ENCODE peak calls at places on chromosomes 11 and 22, in ten cellular contexts. One of them, this sample, is unnamed.

GRCh38 chr11:94788396-94788795 is 20.2 kb downstream of the AMOTL1 start:
- DNase-seq in frontal cortex: no peak
- DNase-seq in NCI-H2029: no peak
- DNase-seq in Peyer's patch: no peak
- DNase-seq in anterior cingulate cortex: no peak
- DNase-seq in activated T-cell treated with anti-CD3 and anti-CD28 coated beads, Interleukin-2, amount 50 U/mL, for 1 hour: no peak
- DNase-seq in HEK293T: no peak
- DNase-seq in activated gamma-delta T cell treated with anti-CD3 and anti-CD28 coated beads, Interleukin-2, amount 50 U/mL, for 16 hours: no peak
- DNase-seq in AG04450: no peak
- DNase-seq in epithelial cell of esophagus: no peak
- DNase-seq in this sample: no peak

GRCh38 chr22:25038771-25039170 is 86.3 kb downstream of the KIAA1671 start:
- DNase-seq in frontal cortex: no peak
- DNase-seq in NCI-H2029: no peak
- DNase-seq in Peyer's patch: no peak
- DNase-seq in anterior cingulate cortex: no peak
- DNase-seq in activated T-cell treated with anti-CD3 and anti-CD28 coated beads, Interleukin-2, amount 50 U/mL, for 1 hour: no peak
- DNase-seq in HEK293T: no peak
- DNase-seq in activated gamma-delta T cell treated with anti-CD3 and anti-CD28 coated beads, Interleukin-2, amount 50 U/mL, for 16 hours: no peak
- DNase-seq in AG04450: no peak
- DNase-seq in epithelial cell of esophagus: no peak
- DNase-seq in this sample: no peak

GRCh38 chr11:2377511-2378443 is 667 bp downstream of the CD81 start:
- DNase-seq in frontal cortex: peak
- DNase-seq in NCI-H2029: no peak
- DNase-seq in Peyer's patch: peak
- DNase-seq in anterior cingulate cortex: peak
- DNase-seq in activated T-cell treated with anti-CD3 and anti-CD28 coated beads, Interleukin-2, amount 50 U/mL, for 1 hour: peak
- DNase-seq in HEK293T: peak
- DNase-seq in activated gamma-delta T cell treated with anti-CD3 and anti-CD28 coated beads, Interleukin-2, amount 50 U/mL, for 16 hours: peak
- DNase-seq in AG04450: no peak
- DNase-seq in epithelial cell of esophagus: peak
- DNase-seq in this sample: peak

GRCh38 chr11:46336781-46337180 is 10.5 kb upstream of the DGKZ start:
- DNase-seq in frontal cortex: no peak
- DNase-seq in NCI-H2029: no peak
- DNase-seq in Peyer's patch: no peak
- DNase-seq in anterior cingulate cortex: no peak
- DNase-seq in activated T-cell treated with anti-CD3 and anti-CD28 coated beads, Interleukin-2, amount 50 U/mL, for 1 hour: no peak
- DNase-seq in HEK293T: no peak
- DNase-seq in activated gamma-delta T cell treated with anti-CD3 and anti-CD28 coated beads, Interleukin-2, amount 50 U/mL, for 16 hours: no peak
- DNase-seq in AG04450: no peak
- DNase-seq in epithelial cell of esophagus: no peak
- DNase-seq in this sample: no peak

GRCh38 chr11:79331251-79331901 is 109.5 kb downstream of the TENM4 start:
- DNase-seq in frontal cortex: no peak
- DNase-seq in NCI-H2029: no peak
- DNase-seq in Peyer's patch: no peak
- DNase-seq in anterior cingulate cortex: no peak
- DNase-seq in activated T-cell treated with anti-CD3 and anti-CD28 coated beads, Interleukin-2, amount 50 U/mL, for 1 hour: no peak
- DNase-seq in HEK293T: peak
- DNase-seq in activated gamma-delta T cell treated with anti-CD3 and anti-CD28 coated beads, Interleukin-2, amount 50 U/mL, for 16 hours: no peak
- DNase-seq in AG04450: no peak
- DNase-seq in epithelial cell of esophagus: no peak
- DNase-seq in this sample: no peak

GRCh38 chr11:62236187-62236586 is 5.9 kb upstream of the SCGB1D2 start:
- DNase-seq in frontal cortex: no peak
- DNase-seq in NCI-H2029: no peak
- DNase-seq in Peyer's patch: no peak
- DNase-seq in anterior cingulate cortex: no peak
- DNase-seq in activated T-cell treated with anti-CD3 and anti-CD28 coated beads, Interleukin-2, amount 50 U/mL, for 1 hour: no peak
- DNase-seq in HEK293T: no peak
- DNase-seq in activated gamma-delta T cell treated with anti-CD3 and anti-CD28 coated beads, Interleukin-2, amount 50 U/mL, for 16 hours: no peak
- DNase-seq in AG04450: no peak
- DNase-seq in epithelial cell of esophagus: no peak
- DNase-seq in this sample: no peak

GRCh38 chr22:19448076-19448607 is 631 bp upstream of the C22orf39 start:
- DNase-seq in frontal cortex: peak
- DNase-seq in NCI-H2029: peak
- DNase-seq in Peyer's patch: peak
- DNase-seq in anterior cingulate cortex: no peak
- DNase-seq in activated T-cell treated with anti-CD3 and anti-CD28 coated beads, Interleukin-2, amount 50 U/mL, for 1 hour: no peak
- DNase-seq in HEK293T: peak
- DNase-seq in activated gamma-delta T cell treated with anti-CD3 and anti-CD28 coated beads, Interleukin-2, amount 50 U/mL, for 16 hours: no peak
- DNase-seq in AG04450: no peak
- DNase-seq in epithelial cell of esophagus: peak
- DNase-seq in this sample: no peak

GRCh38 chr11:88338223-88338661 is 706 bp upstream of the CTSC start:
- DNase-seq in frontal cortex: no peak
- DNase-seq in NCI-H2029: peak
- DNase-seq in Peyer's patch: peak
- DNase-seq in anterior cingulate cortex: peak
- DNase-seq in activated T-cell treated with anti-CD3 and anti-CD28 coated beads, Interleukin-2, amount 50 U/mL, for 1 hour: peak
- DNase-seq in HEK293T: peak
- DNase-seq in activated gamma-delta T cell treated with anti-CD3 and anti-CD28 coated beads, Interleukin-2, amount 50 U/mL, for 16 hours: no peak
- DNase-seq in AG04450: peak
- DNase-seq in epithelial cell of esophagus: peak
- DNase-seq in this sample: peak

GRCh38 chr11:114258696-114259095 is 37.5 kb upstream of the NNMT start:
- DNase-seq in frontal cortex: no peak
- DNase-seq in NCI-H2029: no peak
- DNase-seq in Peyer's patch: peak
- DNase-seq in anterior cingulate cortex: no peak
- DNase-seq in activated T-cell treated with anti-CD3 and anti-CD28 coated beads, Interleukin-2, amount 50 U/mL, for 1 hour: no peak
- DNase-seq in HEK293T: no peak
- DNase-seq in activated gamma-delta T cell treated with anti-CD3 and anti-CD28 coated beads, Interleukin-2, amount 50 U/mL, for 16 hours: no peak
- DNase-seq in AG04450: no peak
- DNase-seq in epithelial cell of esophagus: no peak
- DNase-seq in this sample: no peak

GRCh38 chr22:27074016-27074415 is 416.6 kb downstream of the MIAT start:
- DNase-seq in frontal cortex: no peak
- DNase-seq in NCI-H2029: no peak
- DNase-seq in Peyer's patch: no peak
- DNase-seq in anterior cingulate cortex: no peak
- DNase-seq in activated T-cell treated with anti-CD3 and anti-CD28 coated beads, Interleukin-2, amount 50 U/mL, for 1 hour: no peak
- DNase-seq in HEK293T: no peak
- DNase-seq in activated gamma-delta T cell treated with anti-CD3 and anti-CD28 coated beads, Interleukin-2, amount 50 U/mL, for 16 hours: no peak
- DNase-seq in AG04450: no peak
- DNase-seq in epithelial cell of esophagus: no peak
- DNase-seq in this sample: no peak

GRCh38 chr22:47323518-47323917 is 561.1 kb downstream of the TBC1D22A start:
- DNase-seq in frontal cortex: no peak
- DNase-seq in NCI-H2029: no peak
- DNase-seq in Peyer's patch: no peak
- DNase-seq in anterior cingulate cortex: no peak
- DNase-seq in activated T-cell treated with anti-CD3 and anti-CD28 coated beads, Interleukin-2, amount 50 U/mL, for 1 hour: no peak
- DNase-seq in HEK293T: no peak
- DNase-seq in activated gamma-delta T cell treated with anti-CD3 and anti-CD28 coated beads, Interleukin-2, amount 50 U/mL, for 16 hours: no peak
- DNase-seq in AG04450: no peak
- DNase-seq in epithelial cell of esophagus: no peak
- DNase-seq in this sample: no peak

GRCh38 chr22:49933236-49933921 is 14.9 kb downstream of the CRELD2 start:
- DNase-seq in frontal cortex: no peak
- DNase-seq in NCI-H2029: no peak
- DNase-seq in Peyer's patch: no peak
- DNase-seq in anterior cingulate cortex: peak
- DNase-seq in activated T-cell treated with anti-CD3 and anti-CD28 coated beads, Interleukin-2, amount 50 U/mL, for 1 hour: no peak
- DNase-seq in HEK293T: no peak
- DNase-seq in activated gamma-delta T cell treated with anti-CD3 and anti-CD28 coated beads, Interleukin-2, amount 50 U/mL, for 16 hours: no peak
- DNase-seq in AG04450: no peak
- DNase-seq in epithelial cell of esophagus: no peak
- DNase-seq in this sample: no peak

GRCh38 chr11:95175969-95176368 is 55.0 kb downstream of the SESN3 start:
- DNase-seq in frontal cortex: no peak
- DNase-seq in NCI-H2029: no peak
- DNase-seq in Peyer's patch: no peak
- DNase-seq in anterior cingulate cortex: no peak
- DNase-seq in activated T-cell treated with anti-CD3 and anti-CD28 coated beads, Interleukin-2, amount 50 U/mL, for 1 hour: no peak
- DNase-seq in HEK293T: no peak
- DNase-seq in activated gamma-delta T cell treated with anti-CD3 and anti-CD28 coated beads, Interleukin-2, amount 50 U/mL, for 16 hours: no peak
- DNase-seq in AG04450: no peak
- DNase-seq in epithelial cell of esophagus: no peak
- DNase-seq in this sample: no peak

GRCh38 chr11:44357734-44358133 is 47.8 kb upstream of the ALX4 start:
- DNase-seq in frontal cortex: no peak
- DNase-seq in NCI-H2029: no peak
- DNase-seq in Peyer's patch: no peak
- DNase-seq in anterior cingulate cortex: no peak
- DNase-seq in activated T-cell treated with anti-CD3 and anti-CD28 coated beads, Interleukin-2, amount 50 U/mL, for 1 hour: no peak
- DNase-seq in HEK293T: no peak
- DNase-seq in activated gamma-delta T cell treated with anti-CD3 and anti-CD28 coated beads, Interleukin-2, amount 50 U/mL, for 16 hours: no peak
- DNase-seq in AG04450: no peak
- DNase-seq in epithelial cell of esophagus: peak
- DNase-seq in this sample: no peak

GRCh38 chr22:48863965-48864538 is 963.6 kb downstream of the BRD1 start:
- DNase-seq in frontal cortex: no peak
- DNase-seq in NCI-H2029: no peak
- DNase-seq in Peyer's patch: no peak
- DNase-seq in anterior cingulate cortex: no peak
- DNase-seq in activated T-cell treated with anti-CD3 and anti-CD28 coated beads, Interleukin-2, amount 50 U/mL, for 1 hour: no peak
- DNase-seq in HEK293T: no peak
- DNase-seq in activated gamma-delta T cell treated with anti-CD3 and anti-CD28 coated beads, Interleukin-2, amount 50 U/mL, for 16 hours: no peak
- DNase-seq in AG04450: no peak
- DNase-seq in epithelial cell of esophagus: no peak
- DNase-seq in this sample: no peak

GRCh38 chr22:17592201-17592600 is 28.9 kb downstream of the SLC25A18 start:
- DNase-seq in frontal cortex: no peak
- DNase-seq in NCI-H2029: no peak
- DNase-seq in Peyer's patch: no peak
- DNase-seq in anterior cingulate cortex: no peak
- DNase-seq in activated T-cell treated with anti-CD3 and anti-CD28 coated beads, Interleukin-2, amount 50 U/mL, for 1 hour: no peak
- DNase-seq in HEK293T: no peak
- DNase-seq in activated gamma-delta T cell treated with anti-CD3 and anti-CD28 coated beads, Interleukin-2, amount 50 U/mL, for 16 hours: no peak
- DNase-seq in AG04450: no peak
- DNase-seq in epithelial cell of esophagus: no peak
- DNase-seq in this sample: no peak